ENCODE peak calls at places on chromosomes 5 and 9, in seven cellular contexts. One of them, this sample, is unnamed.

GRCh38 chr9:77511525-77511924 is 136.6 kb downstream of the GNA14 start:
- DNase-seq in stimulated activated CD4-positive, alpha-beta T cell treated with anti-CD3 and anti-CD28 coated beads, Interleukin-15, amount 100 ng/mL, for 1 hour: no peak
- DNase-seq in erythroblast: no peak
- DNase-seq in hepatic stellate cell: no peak
- DNase-seq in memory B cell: no peak
- DNase-seq in heart right ventricle: no peak
- DNase-seq in HFF-Myc: no peak
- DNase-seq in this sample: no peak

GRCh38 chr5:1888541-1889251 is 6.0 kb upstream of the IRX4 start:
- DNase-seq in erythroblast: no peak
- DNase-seq in memory B cell: no peak
- DNase-seq in stimulated activated CD4-positive, alpha-beta T cell treated with anti-CD3 and anti-CD28 coated beads, Interleukin-15, amount 100 ng/mL, for 1 hour: no peak
- DNase-seq in heart right ventricle: no peak
- DNase-seq in HFF-Myc: no peak
- DNase-seq in hepatic stellate cell: no peak
- DNase-seq in this sample: no peak

GRCh38 chr5:78157001-78157400 is 137.5 kb downstream of the AP3B1 start:
- DNase-seq in stimulated activated CD4-positive, alpha-beta T cell treated with anti-CD3 and anti-CD28 coated beads, Interleukin-15, amount 100 ng/mL, for 1 hour: no peak
- DNase-seq in heart right ventricle: no peak
- DNase-seq in erythroblast: no peak
- DNase-seq in memory B cell: no peak
- DNase-seq in hepatic stellate cell: no peak
- DNase-seq in HFF-Myc: no peak
- DNase-seq in this sample: no peak

GRCh38 chr9:37061763-37062162 is 27.7 kb upstream of the PAX5 start:
- DNase-seq in stimulated activated CD4-positive, alpha-beta T cell treated with anti-CD3 and anti-CD28 coated beads, Interleukin-15, amount 100 ng/mL, for 1 hour: no peak
- DNase-seq in heart right ventricle: no peak
- DNase-seq in HFF-Myc: no peak
- DNase-seq in erythroblast: no peak
- DNase-seq in memory B cell: no peak
- DNase-seq in hepatic stellate cell: no peak
- DNase-seq in this sample: no peak

GRCh38 chr5:131263648-131264452 is at the start of gene CDC42SE2:
- DNase-seq in hepatic stellate cell: peak; percentile 90
- DNase-seq in stimulated activated CD4-positive, alpha-beta T cell treated with anti-CD3 and anti-CD28 coated beads, Interleukin-15, amount 100 ng/mL, for 1 hour: peak; percentile 82
- DNase-seq in heart right ventricle: peak; percentile 82
- DNase-seq in erythroblast: peak; percentile 94
- DNase-seq in memory B cell: peak; percentile 91
- DNase-seq in HFF-Myc: peak; percentile 29
- DNase-seq in this sample: peak; percentile 71

GRCh38 chr5:52453176-52453575 is 334.5 kb upstream of the ITGA1 start:
- DNase-seq in stimulated activated CD4-positive, alpha-beta T cell treated with anti-CD3 and anti-CD28 coated beads, Interleukin-15, amount 100 ng/mL, for 1 hour: no peak
- DNase-seq in erythroblast: no peak
- DNase-seq in heart right ventricle: no peak
- DNase-seq in HFF-Myc: no peak
- DNase-seq in hepatic stellate cell: no peak
- DNase-seq in memory B cell: no peak
- DNase-seq in this sample: no peak

GRCh38 chr5:151126199-151126645 is 31.4 kb downstream of the ANXA6 start:
- DNase-seq in erythroblast: peak; percentile 80
- DNase-seq in hepatic stellate cell: peak; percentile 63
- DNase-seq in heart right ventricle: peak; percentile 65
- DNase-seq in HFF-Myc: peak; percentile 36
- DNase-seq in memory B cell: peak; percentile 50
- DNase-seq in stimulated activated CD4-positive, alpha-beta T cell treated with anti-CD3 and anti-CD28 coated beads, Interleukin-15, amount 100 ng/mL, for 1 hour: peak; percentile 57
- DNase-seq in this sample: peak; percentile 39

GRCh38 chr9:120733190-120733589 is 18.9 kb upstream of the MEGF9 start:
- DNase-seq in memory B cell: no peak
- DNase-seq in HFF-Myc: no peak
- DNase-seq in hepatic stellate cell: peak; percentile 84
- DNase-seq in stimulated activated CD4-positive, alpha-beta T cell treated with anti-CD3 and anti-CD28 coated beads, Interleukin-15, amount 100 ng/mL, for 1 hour: no peak
- DNase-seq in erythroblast: no peak
- DNase-seq in heart right ventricle: peak; percentile 39
- DNase-seq in this sample: no peak

GRCh38 chr5:87099967-87100366 is 167.7 kb upstream of the RASA1 start:
- DNase-seq in erythroblast: no peak
- DNase-seq in memory B cell: no peak
- DNase-seq in HFF-Myc: no peak
- DNase-seq in hepatic stellate cell: no peak
- DNase-seq in stimulated activated CD4-positive, alpha-beta T cell treated with anti-CD3 and anti-CD28 coated beads, Interleukin-15, amount 100 ng/mL, for 1 hour: no peak
- DNase-seq in heart right ventricle: no peak
- DNase-seq in this sample: no peak

GRCh38 chr9:6689893-6690634 is 44.5 kb upstream of the GLDC start:
- DNase-seq in memory B cell: peak; percentile 32
- DNase-seq in erythroblast: no peak
- DNase-seq in HFF-Myc: no peak
- DNase-seq in stimulated activated CD4-positive, alpha-beta T cell treated with anti-CD3 and anti-CD28 coated beads, Interleukin-15, amount 100 ng/mL, for 1 hour: no peak
- DNase-seq in hepatic stellate cell: no peak
- DNase-seq in heart right ventricle: no peak
- DNase-seq in this sample: no peak

GRCh38 chr5:89282832-89283510 is 400.0 kb upstream of the MEF2C start:
- DNase-seq in erythroblast: no peak
- DNase-seq in stimulated activated CD4-positive, alpha-beta T cell treated with anti-CD3 and anti-CD28 coated beads, Interleukin-15, amount 100 ng/mL, for 1 hour: no peak
- DNase-seq in heart right ventricle: no peak
- DNase-seq in HFF-Myc: no peak
- DNase-seq in memory B cell: no peak
- DNase-seq in hepatic stellate cell: peak; percentile 15
- DNase-seq in this sample: no peak

GRCh38 chr9:16368425-16369087 is 501.9 kb downstream of the BNC2 start:
- DNase-seq in hepatic stellate cell: peak; percentile 10
- DNase-seq in memory B cell: no peak
- DNase-seq in heart right ventricle: no peak
- DNase-seq in erythroblast: no peak
- DNase-seq in stimulated activated CD4-positive, alpha-beta T cell treated with anti-CD3 and anti-CD28 coated beads, Interleukin-15, amount 100 ng/mL, for 1 hour: no peak
- DNase-seq in HFF-Myc: no peak
- DNase-seq in this sample: no peak

GRCh38 chr5:170266570-170267379 is 30.8 kb downstream of the LCP2 start:
- DNase-seq in stimulated activated CD4-positive, alpha-beta T cell treated with anti-CD3 and anti-CD28 coated beads, Interleukin-15, amount 100 ng/mL, for 1 hour: peak; percentile 41
- DNase-seq in hepatic stellate cell: no peak
- DNase-seq in heart right ventricle: no peak
- DNase-seq in erythroblast: no peak
- DNase-seq in HFF-Myc: no peak
- DNase-seq in memory B cell: no peak
- DNase-seq in this sample: no peak

GRCh38 chr5:159905496-159905895 is 10.8 kb upstream of the ADRA1B start:
- DNase-seq in heart right ventricle: no peak
- DNase-seq in stimulated activated CD4-positive, alpha-beta T cell treated with anti-CD3 and anti-CD28 coated beads, Interleukin-15, amount 100 ng/mL, for 1 hour: no peak
- DNase-seq in hepatic stellate cell: no peak
- DNase-seq in HFF-Myc: no peak
- DNase-seq in erythroblast: no peak
- DNase-seq in memory B cell: no peak
- DNase-seq in this sample: no peak

GRCh38 chr5:22911019-22911418 is 57.9 kb upstream of the CDH12 start:
- DNase-seq in hepatic stellate cell: no peak
- DNase-seq in stimulated activated CD4-positive, alpha-beta T cell treated with anti-CD3 and anti-CD28 coated beads, Interleukin-15, amount 100 ng/mL, for 1 hour: no peak
- DNase-seq in memory B cell: no peak
- DNase-seq in heart right ventricle: no peak
- DNase-seq in HFF-Myc: no peak
- DNase-seq in erythroblast: no peak
- DNase-seq in this sample: no peak

This sample was measured in GM12891.